ENCODE peak calls at places on chromosomes 16 and 17, in five cellular contexts. C, R, E, Z and K are unnamed samples.

GRCh38 chr17:61658183-61658582 is 67.2 kb upstream of the NACA2 start:
- DNase-seq in C (no peak), R (no peak), E (no peak), Z (no peak), K (no peak)

GRCh38 chr17:42305543-42306384 is 17.5 kb downstream of the STAT5A start:
- DNase-seq in C (no peak), R (no peak), E (no peak), Z (no peak), K (no peak)

GRCh38 chr16:76176616-76177015 is 100.6 kb upstream of the CNTNAP4 start:
- DNase-seq in C (no peak), R (no peak), E (no peak), Z (no peak), K (no peak)

GRCh38 chr17:80285237-80285920 is 24.7 kb downstream of the RNF213 start:
- DNase-seq in C (no peak), R (no peak), E (no peak), Z (no peak), K (no peak)

GRCh38 chr16:15055141-15056053 is 477 bp downstream of the NTAN1 start:
- DNase-seq in C (peak), R (peak), E (peak), Z (peak), K (peak)

GRCh38 chr16:57386381-57386951 is 14.2 kb downstream of the CX3CL1 start:
- DNase-seq in C (no peak), R (no peak), E (no peak), Z (peak), K (peak)

GRCh38 chr16:83717814-83718213 is 90.0 kb upstream of the HSBP1 start:
- DNase-seq in C (peak), R (no peak), E (no peak), Z (no peak), K (peak)

GRCh38 chr17:3555189-3555796 is 2.3 kb downstream of the TRPV3 start:
- DNase-seq in C (no peak), R (no peak), E (no peak), Z (no peak), K (no peak)